ENCODE peak calls at places on chromosomes 11 and 22, in nine cellular contexts. Z is upper lobe of right lung, Y is type B pancreatic cell, H is A172, Q is endothelial cell, M is K562, J is HTR-8/SVneo, U is hypothalamus, D is bronchial epithelial cell. G is an unnamed sample.
A peak's percentile ranks its signal among the peaks of the same experiment; 100 is the strongest.

GRCh38 chr11:34650528-34650927 is 29.6 kb downstream of the EHF start:
- DNase-seq in Z (no peak), Y (no peak), H (no peak), Q (no peak), M (no peak), J (no peak), U (no peak), D (no peak), G (no peak)

GRCh38 chr11:13225058-13226001 is 52.3 kb upstream of the BMAL1 start:
- DNase-seq in Z (no peak), Y (no peak), H (no peak), Q (no peak), M (no peak), J (no peak), U (no peak), D (no peak), G (no peak)

GRCh38 chr11:114291847-114292680 is 4.1 kb upstream of the NNMT start:
- DNase-seq in Z (no peak), Y (no peak), H (peak; percentile 72), Q (no peak), M (no peak), J (no peak), U (no peak), D (peak; percentile 57), G (no peak)

GRCh38 chr11:2587132-2587930 is 112.5 kb downstream of the KCNQ1OT1 start:
- DNase-seq in Z (peak; percentile 61), Y (no peak), H (no peak), Q (peak; percentile 3), M (no peak), J (no peak), U (no peak), D (no peak), G (peak; percentile 81)

GRCh38 chr22:41234815-41235687 is 5.7 kb downstream of the CHADL start:
- DNase-seq in Z (no peak), Y (no peak), H (no peak), Q (no peak), M (no peak), J (no peak), U (no peak), D (no peak), G (no peak)

GRCh38 chr11:116071241-116071640 is 567.0 kb upstream of the CADM1 start:
- DNase-seq in Z (no peak), Y (no peak), H (no peak), Q (no peak), M (no peak), J (no peak), U (no peak), D (peak; percentile 5), G (no peak)

GRCh38 chr11:65506770-65507485 is 8.1 kb downstream of the MALAT1 start:
- DNase-seq in Z (peak; percentile 67), Y (no peak), H (peak; percentile 80), Q (no peak), M (no peak), J (no peak), U (peak; percentile 77), D (peak; percentile 81), G (peak; percentile 89)

GRCh38 chr11:100670140-100670539 is 16.9 kb upstream of the ARHGAP42 start:
- DNase-seq in Z (no peak), Y (no peak), H (no peak), Q (no peak), M (no peak), J (no peak), U (no peak), D (no peak), G (no peak)

GRCh38 chr22:17358394-17358793 is 10.9 kb upstream of the CECR2 start:
- DNase-seq in Z (no peak), Y (no peak), H (no peak), Q (no peak), M (no peak), J (no peak), U (no peak), D (no peak), G (no peak)

GRCh38 chr11:113677648-113678047 is 28.5 kb downstream of the TMPRSS5 start:
- DNase-seq in Z (no peak), Y (no peak), H (no peak), Q (no peak), M (no peak), J (no peak), U (no peak), D (no peak), G (no peak)

GRCh38 chr22:30894371-30894740 is 74.2 kb downstream of the MORC2 start:
- DNase-seq in Z (no peak), Y (no peak), H (no peak), Q (no peak), M (no peak), J (no peak), U (no peak), D (no peak), G (no peak)

GRCh38 chr11:1459219-1459575 is 27.4 kb downstream of the MOB2 start:
- DNase-seq in Z (no peak), Y (no peak), H (no peak), Q (no peak), M (no peak), J (no peak), U (no peak), D (no peak), G (no peak)

GRCh38 chr22:28594784-28595324 is 84.8 kb downstream of the TTC28 start:
- DNase-seq in Z (no peak), Y (no peak), H (peak; percentile 34), Q (no peak), M (peak; percentile 16), J (peak; percentile 23), U (no peak), D (peak; percentile 63), G (no peak)

GRCh38 chr11:10938650-10939387 is 81.0 kb upstream of the ZBED5 start:
- DNase-seq in Z (no peak), Y (no peak), H (no peak), Q (no peak), M (no peak), J (no peak), U (no peak), D (no peak), G (no peak)

GRCh38 chr11:60866911-60867870 is at the start of gene ZP1:
- DNase-seq in Z (peak; percentile 48), Y (no peak), H (no peak), Q (no peak), M (no peak), J (no peak), U (no peak), D (no peak), G (peak; percentile 71)

GRCh38 chr22:28925916-28926315 is 42.5 kb downstream of the ZNRF3 start:
- DNase-seq in Z (no peak), Y (no peak), H (no peak), Q (no peak), M (no peak), J (no peak), U (no peak), D (no peak), G (no peak)

GRCh38 chr11:19995131-19995530 is 165.1 kb downstream of the DBX1 start:
- DNase-seq in Z (no peak), Y (no peak), H (peak; percentile 19), Q (no peak), M (peak; percentile 26), J (peak; percentile 82), U (no peak), D (peak; percentile 96), G (no peak)

GRCh38 chr11:120198787-120199469 is 11.9 kb upstream of the OAF start:
- DNase-seq in Z (no peak), Y (no peak), H (no peak), Q (no peak), M (no peak), J (no peak), U (no peak), D (no peak), G (no peak)

GRCh38 chr22:42769574-42770447 is 49.1 kb upstream of the A4GALT start:
- DNase-seq in Z (peak; percentile 77), Y (no peak), H (peak; percentile 50), Q (no peak), M (peak; percentile 59), J (no peak), U (no peak), D (peak; percentile 62), G (no peak)

GRCh38 chr11:116852261-116853125 is 15.1 kb upstream of the APOA1 start:
- DNase-seq in Z (no peak), Y (no peak), H (peak; percentile 34), Q (no peak), M (no peak), J (peak; percentile 37), U (no peak), D (peak; percentile 77), G (no peak)

GRCh38 chr11:42410251-42410956 is 901.4 kb upstream of the API5 start:
- DNase-seq in Z (no peak), Y (no peak), H (no peak), Q (no peak), M (no peak), J (no peak), U (no peak), D (peak; percentile 3), G (no peak)

GRCh38 chr11:47003180-47003877 is 66.8 kb downstream of the CSTPP1 start:
- DNase-seq in Z (no peak), Y (no peak), H (no peak), Q (no peak), M (no peak), J (no peak), U (no peak), D (no peak), G (no peak)

GRCh38 chr11:23727821-23728220 is 769.0 kb upstream of the LUZP2 start:
- DNase-seq in Z (no peak), Y (no peak), H (peak; percentile 17), Q (no peak), M (no peak), J (peak; percentile 42), U (no peak), D (peak; percentile 88), G (no peak)

GRCh38 chr11:8597182-8597581 is 3.2 kb upstream of the STK33 start:
- DNase-seq in Z (no peak), Y (no peak), H (no peak), Q (no peak), M (no peak), J (no peak), U (no peak), D (peak; percentile 95), G (no peak)

GRCh38 chr11:83162377-83162776 is 5.4 kb downstream of the PCF11 start:
- DNase-seq in Z (no peak), Y (no peak), H (no peak), Q (no peak), M (no peak), J (no peak), U (no peak), D (no peak), G (no peak)

GRCh38 chr22:48313156-48313555 is 1514.5 kb downstream of the BRD1 start:
- DNase-seq in Z (no peak), Y (no peak), H (no peak), Q (no peak), M (no peak), J (no peak), U (no peak), D (no peak), G (no peak)

GRCh38 chr11:45082744-45083543 is 63.5 kb upstream of the PRDM11 start:
- DNase-seq in Z (no peak), Y (no peak), H (no peak), Q (no peak), M (no peak), J (no peak), U (no peak), D (no peak), G (no peak)

G was measured in mesenteric fat pad.